ENCODE peak calls at places on chromosomes 3 and 15, in eight cellular contexts. P, I, O, S, W, K, H and T are unnamed samples.

GRCh38 chr3:39279745-39280517 is at the start of gene CX3CR1:
- DNase-seq in P (no peak), I (no peak), O (no peak), S (no peak), W (no peak), K (no peak), H (no peak), T (no peak)

GRCh38 chr3:57949779-57950618 is 58.2 kb upstream of the FLNB start:
- DNase-seq in P (no peak), I (no peak), O (no peak), S (no peak), W (peak; percentile 44), K (peak; percentile 75), H (no peak), T (no peak)

GRCh38 chr3:66344846-66345578 is 124.2 kb downstream of the SLC25A26 start:
- DNase-seq in P (peak; percentile 77), I (no peak), O (no peak), S (no peak), W (no peak), K (no peak), H (no peak), T (no peak)

GRCh38 chr3:12345141-12345561 is 56.3 kb downstream of the PPARG start:
- DNase-seq in P (no peak), I (no peak), O (no peak), S (no peak), W (no peak), K (peak; percentile 93), H (peak; percentile 62), T (no peak)

GRCh38 chr3:42713747-42714146 is 11.1 kb upstream of the HHATL start:
- DNase-seq in P (no peak), I (no peak), O (no peak), S (no peak), W (no peak), K (no peak), H (no peak), T (no peak)

GRCh38 chr15:74176262-74177208 is 3.0 kb downstream of the ISLR start:
- DNase-seq in P (peak; percentile 37), I (no peak), O (no peak), S (no peak), W (no peak), K (no peak), H (peak; percentile 34), T (no peak)

GRCh38 chr15:65067334-65067644 is 502 bp downstream of the RASL12 start:
- DNase-seq in P (no peak), I (no peak), O (no peak), S (no peak), W (no peak), K (no peak), H (no peak), T (no peak)

GRCh38 chr15:88653200-88654064 is 14.6 kb downstream of the ISG20 start:
- DNase-seq in P (no peak), I (no peak), O (no peak), S (no peak), W (no peak), K (peak; percentile 75), H (no peak), T (no peak)

GRCh38 chr15:49865925-49866757 is 245.3 kb downstream of the DTWD1 start:
- DNase-seq in P (peak; percentile 12), I (no peak), O (no peak), S (no peak), W (no peak), K (peak; percentile 87), H (no peak), T (no peak)

GRCh38 chr15:91469627-91470567 is 369.8 kb downstream of the SV2B start:
- DNase-seq in P (peak; percentile 51), I (peak; percentile 49), O (peak; percentile 52), S (peak; percentile 70), W (no peak), K (no peak), H (no peak), T (peak; percentile 22)

GRCh38 chr3:133376805-133377204 is 23.1 kb upstream of the BFSP2 start:
- DNase-seq in P (peak; percentile 40), I (no peak), O (no peak), S (no peak), W (no peak), K (no peak), H (no peak), T (no peak)

GRCh38 chr3:9175421-9175820 is 74.0 kb downstream of the SRGAP3 start:
- DNase-seq in P (no peak), I (no peak), O (no peak), S (no peak), W (peak; percentile 48), K (peak; percentile 92), H (no peak), T (no peak)

GRCh38 chr3:87267953-87268645 is 8.3 kb downstream of the POU1F1 start:
- DNase-seq in P (no peak), I (no peak), O (no peak), S (no peak), W (no peak), K (no peak), H (no peak), T (no peak)

GRCh38 chr3:73687081-73688004 is 62.6 kb upstream of the PDZRN3 start:
- DNase-seq in P (no peak), I (no peak), O (no peak), S (no peak), W (no peak), K (no peak), H (no peak), T (no peak)

GRCh38 chr3:107044587-107045119 is 332.6 kb upstream of the CCDC54 start:
- DNase-seq in P (no peak), I (no peak), O (no peak), S (no peak), W (no peak), K (no peak), H (no peak), T (no peak)

GRCh38 chr3:172080503-172080902 is 41.1 kb downstream of the FNDC3B start:
- DNase-seq in P (no peak), I (no peak), O (no peak), S (no peak), W (no peak), K (no peak), H (no peak), T (no peak)

GRCh38 chr15:68818088-68818670 is 2.5 kb downstream of the ANP32A start:
- DNase-seq in P (peak; percentile 87), I (peak; percentile 79), O (peak; percentile 41), S (peak; percentile 71), W (peak; percentile 63), K (no peak), H (peak; percentile 73), T (peak; percentile 54)

GRCh38 chr3:13217736-13218540 is 144.7 kb upstream of the IQSEC1 start:
- DNase-seq in P (no peak), I (no peak), O (no peak), S (no peak), W (no peak), K (peak; percentile 90), H (peak; percentile 35), T (no peak)

GRCh38 chr15:81107889-81108288 is 26.2 kb upstream of the CFAP161 start:
- DNase-seq in P (no peak), I (no peak), O (no peak), S (no peak), W (no peak), K (no peak), H (no peak), T (no peak)